ENCODE peak calls at places on chromosomes 2 and 18, in six cellular contexts. One of them, this sample, is unnamed.

GRCh38 chr2:142218471-142218870 is 87.7 kb upstream of the LRP1B start:
- DNase-seq in fibroblast of lung: no peak
- DNase-seq in CD8-positive, alpha-beta T cell: no peak
- DNase-seq in GM10248: no peak
- DNase-seq in Calu3: no peak
- DNase-seq in cardiac fibroblast: peak; percentile 28
- DNase-seq in this sample: no peak

GRCh38 chr2:233422050-233422639 is 67.9 kb downstream of the DGKD start:
- DNase-seq in GM10248: peak; percentile 70
- DNase-seq in Calu3: peak; percentile 85
- DNase-seq in CD8-positive, alpha-beta T cell: peak; percentile 62
- DNase-seq in fibroblast of lung: no peak
- DNase-seq in cardiac fibroblast: no peak
- DNase-seq in this sample: no peak

GRCh38 chr2:65377556-65378307 is 54.7 kb downstream of the SPRED2 start:
- DNase-seq in cardiac fibroblast: peak; percentile 85
- DNase-seq in GM10248: no peak
- DNase-seq in Calu3: peak; percentile 51
- DNase-seq in fibroblast of lung: peak; percentile 75
- DNase-seq in CD8-positive, alpha-beta T cell: no peak
- DNase-seq in this sample: peak; percentile 77

GRCh38 chr18:77876319-77876865 is 626.7 kb downstream of the GALR1 start:
- DNase-seq in GM10248: no peak
- DNase-seq in CD8-positive, alpha-beta T cell: no peak
- DNase-seq in fibroblast of lung: no peak
- DNase-seq in Calu3: no peak
- DNase-seq in cardiac fibroblast: no peak
- DNase-seq in this sample: no peak

GRCh38 chr2:153873062-153874048 is 1.6 kb downstream of the GALNT13 start:
- DNase-seq in Calu3: no peak
- DNase-seq in cardiac fibroblast: no peak
- DNase-seq in GM10248: no peak
- DNase-seq in CD8-positive, alpha-beta T cell: no peak
- DNase-seq in fibroblast of lung: no peak
- DNase-seq in this sample: no peak

GRCh38 chr2:144014108-144014507 is 505.8 kb downstream of the ZEB2 start:
- DNase-seq in cardiac fibroblast: peak; percentile 84
- DNase-seq in GM10248: no peak
- DNase-seq in fibroblast of lung: no peak
- DNase-seq in Calu3: no peak
- DNase-seq in CD8-positive, alpha-beta T cell: no peak
- DNase-seq in this sample: peak; percentile 42

GRCh38 chr18:27803957-27804356 is 373.0 kb downstream of the CDH2 start:
- DNase-seq in cardiac fibroblast: peak; percentile 25
- DNase-seq in GM10248: no peak
- DNase-seq in CD8-positive, alpha-beta T cell: no peak
- DNase-seq in Calu3: no peak
- DNase-seq in fibroblast of lung: no peak
- DNase-seq in this sample: no peak

GRCh38 chr18:42765225-42765624 is 350.3 kb downstream of the RIT2 start:
- DNase-seq in CD8-positive, alpha-beta T cell: no peak
- DNase-seq in fibroblast of lung: no peak
- DNase-seq in GM10248: no peak
- DNase-seq in Calu3: no peak
- DNase-seq in cardiac fibroblast: no peak
- DNase-seq in this sample: no peak

GRCh38 chr2:52686935-52687334 is 1080.7 kb upstream of the CHAC2 start:
- DNase-seq in CD8-positive, alpha-beta T cell: no peak
- DNase-seq in fibroblast of lung: peak; percentile 25
- DNase-seq in Calu3: no peak
- DNase-seq in GM10248: no peak
- DNase-seq in cardiac fibroblast: no peak
- DNase-seq in this sample: no peak

GRCh38 chr2:127416486-127417001 is 1.7 kb upstream of the PROC start:
- DNase-seq in fibroblast of lung: no peak
- DNase-seq in GM10248: no peak
- DNase-seq in cardiac fibroblast: no peak
- DNase-seq in Calu3: no peak
- DNase-seq in CD8-positive, alpha-beta T cell: no peak
- DNase-seq in this sample: no peak

GRCh38 chr2:9109871-9110270 is 96.7 kb upstream of the ASAP2 start:
- DNase-seq in GM10248: no peak
- DNase-seq in fibroblast of lung: no peak
- DNase-seq in CD8-positive, alpha-beta T cell: no peak
- DNase-seq in cardiac fibroblast: no peak
- DNase-seq in Calu3: no peak
- DNase-seq in this sample: no peak

GRCh38 chr2:173204316-173204715 is 128.7 kb downstream of the MAP3K20 start:
- DNase-seq in fibroblast of lung: no peak
- DNase-seq in cardiac fibroblast: no peak
- DNase-seq in CD8-positive, alpha-beta T cell: no peak
- DNase-seq in GM10248: no peak
- DNase-seq in Calu3: no peak
- DNase-seq in this sample: no peak

GRCh38 chr2:168964251-168964807 is 63.2 kb downstream of the G6PC2 start:
- DNase-seq in cardiac fibroblast: no peak
- DNase-seq in Calu3: peak; percentile 48
- DNase-seq in GM10248: no peak
- DNase-seq in fibroblast of lung: no peak
- DNase-seq in CD8-positive, alpha-beta T cell: no peak
- DNase-seq in this sample: no peak

GRCh38 chr18:11808001-11808855 is 43.0 kb upstream of the CHMP1B start:
- DNase-seq in CD8-positive, alpha-beta T cell: no peak
- DNase-seq in GM10248: no peak
- DNase-seq in fibroblast of lung: peak; percentile 84
- DNase-seq in cardiac fibroblast: peak; percentile 62
- DNase-seq in Calu3: peak; percentile 9
- DNase-seq in this sample: peak; percentile 47

GRCh38 chr2:176911-177310 is 86.9 kb downstream of the SH3YL1 start:
- DNase-seq in fibroblast of lung: no peak
- DNase-seq in CD8-positive, alpha-beta T cell: no peak
- DNase-seq in cardiac fibroblast: no peak
- DNase-seq in Calu3: no peak
- DNase-seq in GM10248: no peak
- DNase-seq in this sample: no peak

GRCh38 chr2:16102287-16102975 is 162.1 kb downstream of the MYCN start:
- DNase-seq in CD8-positive, alpha-beta T cell: no peak
- DNase-seq in Calu3: no peak
- DNase-seq in GM10248: no peak
- DNase-seq in cardiac fibroblast: no peak
- DNase-seq in fibroblast of lung: no peak
- DNase-seq in this sample: no peak
- TF ChIP-seq CTCF in CD8-positive, alpha-beta T cell: no peak
- TF ChIP-seq CTCF in Calu3: no peak
- TF ChIP-seq CTCF in GM10248: no peak
- TF ChIP-seq CTCF in cardiac fibroblast: no peak
- TF ChIP-seq CTCF in fibroblast of lung: no peak
- TF ChIP-seq CTCF in this sample: no peak

DNA sequence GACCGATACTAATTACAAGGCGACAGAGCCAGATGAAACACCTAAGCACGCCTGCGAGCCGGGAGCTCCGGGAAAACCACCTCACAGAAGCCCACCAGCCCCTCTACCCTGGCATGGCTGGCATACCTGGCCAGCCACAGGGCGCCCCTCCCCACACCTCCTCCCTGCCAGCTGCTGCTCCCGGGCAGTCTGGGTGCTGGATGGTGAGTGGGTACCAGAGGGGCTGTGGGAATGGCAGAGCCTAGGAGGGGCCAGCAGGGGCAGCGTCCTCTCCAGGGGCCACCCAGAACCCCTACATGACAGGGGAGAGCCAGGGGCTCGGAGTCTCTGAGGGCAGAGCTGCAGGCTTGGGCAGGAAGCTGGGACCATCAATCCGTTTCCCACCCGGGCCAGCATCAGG is 58.7 kb upstream of the GPC1 start:
- DNase-seq in fibroblast of lung: no peak
- DNase-seq in GM10248: no peak
- DNase-seq in Calu3: no peak
- DNase-seq in CD8-positive, alpha-beta T cell: no peak
- DNase-seq in cardiac fibroblast: no peak
- DNase-seq in this sample: no peak
- TF ChIP-seq CTCF in fibroblast of lung: no peak
- TF ChIP-seq CTCF in GM10248: no peak
- TF ChIP-seq CTCF in Calu3: no peak
- TF ChIP-seq CTCF in CD8-positive, alpha-beta T cell: no peak
- TF ChIP-seq CTCF in cardiac fibroblast: no peak
- TF ChIP-seq CTCF in this sample: no peak

GRCh38 chr2:215556979-215557378 is 121.1 kb upstream of the FN1 start:
- DNase-seq in CD8-positive, alpha-beta T cell: no peak
- DNase-seq in GM10248: no peak
- DNase-seq in Calu3: no peak
- DNase-seq in cardiac fibroblast: peak; percentile 81
- DNase-seq in fibroblast of lung: peak; percentile 53
- DNase-seq in this sample: peak; percentile 45

GRCh38 chr2:215550331-215550730 is 114.5 kb upstream of the FN1 start:
- DNase-seq in cardiac fibroblast: no peak
- DNase-seq in GM10248: no peak
- DNase-seq in fibroblast of lung: no peak
- DNase-seq in CD8-positive, alpha-beta T cell: no peak
- DNase-seq in Calu3: no peak
- DNase-seq in this sample: no peak

GRCh38 chr2:215552144-215552580 is 116.3 kb upstream of the FN1 start:
- DNase-seq in CD8-positive, alpha-beta T cell: no peak
- DNase-seq in cardiac fibroblast: no peak
- DNase-seq in Calu3: no peak
- DNase-seq in GM10248: no peak
- DNase-seq in fibroblast of lung: no peak
- DNase-seq in this sample: no peak

GRCh38 chr2:215554689-215555088 is 118.8 kb upstream of the FN1 start:
- DNase-seq in Calu3: no peak
- DNase-seq in CD8-positive, alpha-beta T cell: no peak
- DNase-seq in fibroblast of lung: peak; percentile 74
- DNase-seq in cardiac fibroblast: peak; percentile 59
- DNase-seq in GM10248: no peak
- DNase-seq in this sample: no peak

DNA sequence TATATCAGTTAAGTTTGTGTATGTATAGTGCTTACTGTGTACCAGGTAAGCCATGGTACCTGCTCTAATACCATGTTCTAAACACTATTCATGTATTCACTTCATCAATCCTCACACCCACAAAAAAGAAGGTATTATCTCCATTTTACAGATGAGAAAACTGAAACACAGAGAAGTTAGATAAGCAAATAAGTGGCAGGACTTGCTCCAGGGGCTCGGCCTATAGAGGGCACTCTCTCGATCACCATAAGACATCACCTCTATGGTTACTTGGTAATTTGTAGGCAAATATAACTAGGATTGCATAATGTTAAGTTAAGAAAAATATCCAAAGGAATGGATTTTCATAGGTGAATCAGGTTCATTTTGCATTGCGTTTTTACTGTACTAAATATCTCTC is 118.1 kb upstream of the FN1 start:
- DNase-seq in Calu3: no peak
- DNase-seq in CD8-positive, alpha-beta T cell: no peak
- DNase-seq in fibroblast of lung: no peak
- DNase-seq in cardiac fibroblast: peak; percentile 31
- DNase-seq in GM10248: no peak
- DNase-seq in this sample: no peak
- TF ChIP-seq CTCF in Calu3: no peak
- TF ChIP-seq CTCF in CD8-positive, alpha-beta T cell: no peak
- TF ChIP-seq CTCF in fibroblast of lung: no peak
- TF ChIP-seq CTCF in cardiac fibroblast: no peak
- TF ChIP-seq CTCF in GM10248: peak; percentile 16
- TF ChIP-seq CTCF in this sample: no peak

GRCh38 chr18:49728542-49728941 is 84.8 kb downstream of the ACAA2 start:
- DNase-seq in CD8-positive, alpha-beta T cell: no peak
- DNase-seq in cardiac fibroblast: peak; percentile 69
- DNase-seq in fibroblast of lung: peak; percentile 60
- DNase-seq in GM10248: peak; percentile 70
- DNase-seq in Calu3: peak; percentile 70
- DNase-seq in this sample: no peak
- TF ChIP-seq CTCF in CD8-positive, alpha-beta T cell: no peak
- TF ChIP-seq CTCF in cardiac fibroblast: peak; percentile 92
- TF ChIP-seq CTCF in fibroblast of lung: peak; percentile 37
- TF ChIP-seq CTCF in GM10248: peak; percentile 75
- TF ChIP-seq CTCF in Calu3: no peak
- TF ChIP-seq CTCF in this sample: peak; percentile 45